ENCODE peak calls at places on chromosomes 4 and X, in seven cellular contexts. N, A, B, T, R, D and P are unnamed samples.

GRCh38 chrX:46630141-46630540 is 56.6 kb downstream of the CHST7 start:
- DNase-seq in N (no peak), A (peak; percentile 38), B (no peak), T (no peak), R (no peak), D (no peak), P (no peak)

GRCh38 chrX:145631461-145631951 is 186.1 kb upstream of the SLITRK2 start:
- DNase-seq in N (no peak), A (no peak), B (no peak), T (no peak), R (no peak), D (no peak), P (no peak)

GRCh38 chr4:15873117-15873516 is 65.4 kb downstream of the FGFBP1 start:
- DNase-seq in N (no peak), A (no peak), B (no peak), T (no peak), R (no peak), D (peak; percentile 69), P (no peak)

GRCh38 chr4:88573995-88574394 is 18.3 kb upstream of the HERC3 start:
- DNase-seq in N (no peak), A (peak; percentile 47), B (no peak), T (no peak), R (no peak), D (no peak), P (no peak)

GRCh38 chrX:50154429-50154828 is 46.4 kb downstream of the AKAP4 start:
- DNase-seq in N (no peak), A (no peak), B (no peak), T (no peak), R (no peak), D (no peak), P (no peak)

GRCh38 chr4:139214039-139214534 is 37.1 kb upstream of the ELF2 start:
- DNase-seq in N (peak; percentile 93), A (peak; percentile 14), B (no peak), T (peak; percentile 35), R (peak; percentile 65), D (no peak), P (no peak)

GRCh38 chrX:131068945-131069719 is 11.0 kb downstream of the ARHGAP36 start:
- DNase-seq in N (no peak), A (peak; percentile 32), B (no peak), T (no peak), R (no peak), D (no peak), P (no peak)

GRCh38 chr4:71406459-71406963 is 67.7 kb downstream of the SLC4A4 start:
- DNase-seq in N (no peak), A (peak; percentile 56), B (no peak), T (no peak), R (no peak), D (no peak), P (no peak)

GRCh38 chrX:131332331-131332730 is 43.2 kb upstream of the IGSF1 start:
- DNase-seq in N (no peak), A (no peak), B (no peak), T (no peak), R (no peak), D (no peak), P (no peak)

GRCh38 chr4:173399016-173399415 is at the start of gene SCRG1:
- DNase-seq in N (no peak), A (peak; percentile 6), B (no peak), T (peak; percentile 19), R (no peak), D (peak; percentile 81), P (peak; percentile 34)

GRCh38 chrX:44432641-44433040 is 89.2 kb upstream of the EFHC2 start:
- DNase-seq in N (no peak), A (peak; percentile 36), B (no peak), T (peak; percentile 3), R (no peak), D (no peak), P (no peak)

GRCh38 chrX:149512225-149512885 is 7.2 kb upstream of the IDS start:
- DNase-seq in N (peak; percentile 50), A (peak; percentile 65), B (peak; percentile 71), T (peak; percentile 40), R (peak; percentile 13), D (no peak), P (peak; percentile 13)

GRCh38 chrX:20374866-20375530 is 108.3 kb upstream of the RPS6KA3 start:
- DNase-seq in N (no peak), A (peak; percentile 39), B (no peak), T (no peak), R (no peak), D (no peak), P (no peak)

GRCh38 chr4:37522996-37523395 is 163.2 kb downstream of the RELL1 start:
- DNase-seq in N (no peak), A (no peak), B (no peak), T (no peak), R (no peak), D (no peak), P (no peak)

GRCh38 chrX:109281478-109282275 is 200.2 kb downstream of the GUCY2F start:
- DNase-seq in N (peak; percentile 55), A (no peak), B (no peak), T (peak; percentile 23), R (no peak), D (no peak), P (no peak)

GRCh38 chrX:7270018-7270417 is 122.1 kb upstream of the PUDP start:
- DNase-seq in N (no peak), A (peak; percentile 69), B (no peak), T (no peak), R (no peak), D (no peak), P (no peak)

GRCh38 chrX:3743821-3744439 is 30.5 kb upstream of the PRKX start:
- DNase-seq in N (no peak), A (peak; percentile 0), B (peak; percentile 57), T (no peak), R (no peak), D (no peak), P (no peak)

GRCh38 chr4:10006236-10006603 is 15.1 kb downstream of the SLC2A9 start:
- DNase-seq in N (no peak), A (no peak), B (no peak), T (peak; percentile 24), R (peak; percentile 82), D (peak; percentile 82), P (no peak)

GRCh38 chr4:81913427-81913878 is 441.7 kb upstream of the RASGEF1B start:
- DNase-seq in N (peak; percentile 42), A (peak; percentile 10), B (peak; percentile 70), T (peak; percentile 25), R (no peak), D (no peak), P (no peak)

GRCh38 chr4:163592207-163592606 is 97.7 kb downstream of the TMA16 start:
- DNase-seq in N (no peak), A (no peak), B (no peak), T (no peak), R (no peak), D (no peak), P (no peak)

GRCh38 chr4:72846280-72847111 is 223.0 kb downstream of the COX18 start:
- DNase-seq in N (peak; percentile 92), A (peak; percentile 32), B (no peak), T (no peak), R (no peak), D (no peak), P (no peak)

GRCh38 chrX:120570201-120570600 is 9.4 kb upstream of the CUL4B start:
- DNase-seq in N (no peak), A (no peak), B (no peak), T (no peak), R (no peak), D (no peak), P (no peak)

DNA sequence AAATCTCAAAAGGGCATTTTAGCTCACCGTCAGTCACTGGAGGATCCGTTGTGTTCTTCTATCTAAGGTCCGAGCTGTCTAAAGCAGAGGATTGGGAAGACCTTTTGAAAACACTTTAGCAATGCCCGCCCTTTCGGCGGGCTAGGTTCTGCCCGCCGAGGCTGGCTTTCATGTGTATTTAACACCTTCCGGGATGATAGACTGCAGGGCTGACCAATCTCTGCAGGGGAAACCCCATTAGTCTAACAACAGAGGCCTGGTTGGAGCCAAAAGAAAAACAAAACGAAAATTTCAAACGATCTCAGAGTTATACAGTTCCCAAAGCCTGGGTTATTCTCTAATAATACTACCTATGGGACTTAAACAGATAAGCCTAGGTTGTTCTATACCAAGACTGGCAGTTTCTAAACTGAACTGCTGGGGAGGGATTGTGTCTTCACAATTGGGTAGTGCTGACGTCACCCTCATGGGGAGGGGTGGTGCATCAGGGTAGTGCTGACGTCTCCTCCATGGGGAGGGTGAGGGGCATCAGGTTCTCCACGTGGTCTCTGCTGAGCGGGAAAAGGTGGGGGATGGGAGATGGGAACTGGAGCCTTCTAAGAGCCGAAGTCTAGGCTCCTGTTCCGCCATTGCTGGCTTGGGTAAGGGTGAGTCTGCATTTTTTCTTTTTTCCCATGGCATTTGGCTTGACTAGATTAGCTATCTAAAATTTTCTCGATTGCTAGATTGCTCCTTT is 14.8 kb upstream of the CUL4B start:
- DNase-seq in N (no peak), A (no peak), B (no peak), T (no peak), R (no peak), D (no peak), P (no peak)
- H3K27ac ChIP-seq in N (no peak overlapping the region), A (no peak overlapping the region), B (no peak overlapping the region), T (no peak overlapping the region), R (no peak overlapping the region), D (no peak overlapping the region), P (no peak overlapping the region)

DNA sequence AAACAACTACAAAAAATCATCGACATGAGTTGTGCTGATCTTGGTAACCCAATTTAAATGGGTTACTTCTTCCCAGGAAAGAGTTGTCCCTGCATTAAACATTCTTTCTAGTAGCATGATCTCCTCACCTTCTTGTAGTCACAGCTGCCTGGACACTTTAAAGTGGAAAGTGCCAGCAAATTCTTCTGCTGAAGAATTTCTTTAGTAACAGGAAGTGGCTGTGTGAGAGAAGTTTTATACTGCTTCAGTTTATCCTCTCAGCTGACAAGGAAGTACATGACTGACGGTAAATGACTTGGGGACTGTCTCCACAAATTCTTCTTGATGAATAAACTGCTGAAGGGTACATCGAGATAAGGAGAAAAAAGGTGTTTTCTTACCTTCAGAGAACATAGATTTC is 18.2 kb upstream of the TNIP3 start:
- DNase-seq in N (peak; percentile 63), A (peak; percentile 36), B (no peak), T (no peak), R (no peak), D (no peak), P (no peak)
- H3K27ac ChIP-seq in N (peak overlapping the region; percentile 53), A (no peak overlapping the region), B (peak overlapping the region; percentile 83), T (peak overlapping the region; percentile 81), R (no peak overlapping the region), D (no peak overlapping the region), P (no peak overlapping the region)

GRCh38 chr4:4642201-4643025 is 100.6 kb upstream of the STX18 start:
- DNase-seq in N (no peak), A (no peak), B (no peak), T (no peak), R (no peak), D (no peak), P (no peak)
- H3K27ac ChIP-seq in N (no peak overlapping the region), A (no peak overlapping the region), B (no peak overlapping the region), T (no peak overlapping the region), R (no peak overlapping the region), D (no peak overlapping the region), P (no peak overlapping the region)

DNA sequence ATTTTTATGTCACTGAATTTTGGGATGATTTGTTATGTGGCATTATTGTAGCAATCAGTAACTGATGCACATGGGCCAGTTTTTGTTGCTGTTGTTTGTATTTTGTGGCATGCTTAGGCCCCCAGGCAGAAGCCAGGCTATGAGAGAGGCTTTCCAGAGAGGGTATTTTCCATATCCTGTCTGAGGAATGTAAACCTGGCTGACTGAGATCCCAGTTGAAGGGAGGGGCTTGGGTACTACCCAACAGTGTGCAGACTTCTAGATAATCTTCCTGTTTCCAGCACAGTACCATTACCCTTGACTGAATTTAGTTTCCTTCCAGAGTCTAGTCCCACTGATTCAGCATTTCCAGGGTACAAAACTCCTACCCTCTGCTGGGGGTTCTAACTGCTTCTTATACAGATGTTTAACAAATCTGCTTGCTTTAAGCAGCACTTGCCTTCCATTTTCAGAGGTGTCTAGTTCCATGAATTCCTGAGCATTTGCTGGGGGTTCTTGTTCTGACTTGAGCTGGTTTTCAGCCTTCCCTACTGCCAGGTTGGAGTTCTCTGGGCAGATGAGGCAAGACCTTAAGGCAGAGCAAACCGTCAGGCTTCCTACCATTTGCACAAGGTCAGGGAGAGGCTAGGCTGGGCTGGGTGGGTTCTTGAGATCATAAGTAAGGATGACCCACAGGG is 104.7 kb upstream of the EGFL6 start:
- DNase-seq in N (no peak), A (peak; percentile 28), B (no peak), T (no peak), R (no peak), D (no peak), P (no peak)
- H3K27ac ChIP-seq in N (no peak overlapping the region), A (no peak overlapping the region), B (no peak overlapping the region), T (no peak overlapping the region), R (no peak overlapping the region), D (no peak overlapping the region), P (no peak overlapping the region)